ENCODE peak calls at places on chromosomes 12 and 14, in five cellular contexts. P, E, L, Z and O are unnamed samples.

GRCh38 chr14:63853831-63854293 is 1.1 kb downstream of the SYNE2 start:
- DNase-seq in Z (no peak), E (peak), P (peak), L (no peak), O (no peak)

GRCh38 chr14:71452987-71453386 is 479.2 kb upstream of the RGS6 start:
- DNase-seq in P (no peak), L (no peak), Z (no peak), E (no peak), O (no peak)

GRCh38 chr14:94936411-94936892 is 166.5 kb upstream of the GSC start:
- DNase-seq in Z (no peak), E (peak), P (peak), L (no peak), O (peak)

GRCh38 chr12:120625557-120626419 is 14.6 kb upstream of the CABP1 start:
- DNase-seq in P (no peak), L (no peak), E (no peak), Z (peak), O (no peak)

GRCh38 chr12:98895086-98895651 is 250.1 kb downstream of the APAF1 start:
- DNase-seq in L (no peak), E (no peak), Z (no peak), P (peak), O (no peak)

GRCh38 chr12:7354521-7354920 is 50.6 kb downstream of the ACSM4 start:
- DNase-seq in Z (no peak), L (no peak), E (no peak), P (no peak), O (no peak)

GRCh38 chr12:44317651-44318126 is 481.8 kb downstream of the TMEM117 start:
- DNase-seq in E (peak), L (peak), P (peak), Z (no peak), O (peak)

GRCh38 chr14:76904100-76904739 is 78.0 kb downstream of the LRRC74A start:
- DNase-seq in P (no peak), E (peak), Z (no peak), L (peak), O (peak)

DNA sequence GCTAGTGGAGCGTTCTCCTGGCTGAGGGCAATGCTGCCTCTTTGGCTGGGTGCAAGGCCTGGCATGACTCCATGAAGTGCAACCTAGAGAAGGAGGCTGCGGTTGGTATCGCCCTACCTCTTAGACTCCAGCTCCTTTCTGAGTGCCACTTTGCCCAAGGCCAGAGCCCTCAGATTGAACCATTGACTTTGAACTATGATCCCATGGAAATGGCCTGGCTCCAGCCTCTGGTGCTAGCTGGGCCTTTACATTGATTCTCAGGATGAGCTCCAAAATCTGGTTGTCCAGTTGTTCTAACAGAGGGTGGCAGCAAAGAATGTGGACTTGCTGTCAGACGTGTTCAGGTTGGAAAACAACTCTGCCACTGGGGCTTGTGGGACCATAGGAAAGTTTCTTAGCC is 16.1 kb upstream of the SMOC1 start:
- DNase-seq in P (no peak), L (no peak), E (peak), Z (no peak), O (no peak)
- TF ChIP-seq CTCF in P (no peak), L (peak), E (peak), Z (no peak), O (no peak)

GRCh38 chr12:76490763-76491162 is 68.8 kb downstream of the OSBPL8 start:
- DNase-seq in P (no peak), Z (no peak), L (no peak), E (no peak), O (no peak)
- TF ChIP-seq CTCF in P (no peak), Z (no peak), L (no peak), E (no peak), O (no peak)

GRCh38 chr14:52422650-52423356 is 108.7 kb downstream of the PTGER2 start:
- DNase-seq in Z (no peak), L (no peak), P (no peak), E (peak), O (no peak)

GRCh38 chr14:52412426-52412825 is 98.3 kb downstream of the PTGER2 start:
- DNase-seq in Z (no peak), E (no peak), P (no peak), L (no peak), O (no peak)

GRCh38 chr14:52413729-52414453 is 99.8 kb downstream of the PTGER2 start:
- DNase-seq in E (peak), P (no peak), Z (no peak), L (no peak), O (no peak)

GRCh38 chr14:52417139-52417538 is 103.0 kb downstream of the PTGER2 start:
- DNase-seq in E (no peak), Z (no peak), P (no peak), L (no peak), O (no peak)
- TF ChIP-seq CTCF in E (no peak), Z (no peak), P (no peak), L (peak), O (no peak)

DNA sequence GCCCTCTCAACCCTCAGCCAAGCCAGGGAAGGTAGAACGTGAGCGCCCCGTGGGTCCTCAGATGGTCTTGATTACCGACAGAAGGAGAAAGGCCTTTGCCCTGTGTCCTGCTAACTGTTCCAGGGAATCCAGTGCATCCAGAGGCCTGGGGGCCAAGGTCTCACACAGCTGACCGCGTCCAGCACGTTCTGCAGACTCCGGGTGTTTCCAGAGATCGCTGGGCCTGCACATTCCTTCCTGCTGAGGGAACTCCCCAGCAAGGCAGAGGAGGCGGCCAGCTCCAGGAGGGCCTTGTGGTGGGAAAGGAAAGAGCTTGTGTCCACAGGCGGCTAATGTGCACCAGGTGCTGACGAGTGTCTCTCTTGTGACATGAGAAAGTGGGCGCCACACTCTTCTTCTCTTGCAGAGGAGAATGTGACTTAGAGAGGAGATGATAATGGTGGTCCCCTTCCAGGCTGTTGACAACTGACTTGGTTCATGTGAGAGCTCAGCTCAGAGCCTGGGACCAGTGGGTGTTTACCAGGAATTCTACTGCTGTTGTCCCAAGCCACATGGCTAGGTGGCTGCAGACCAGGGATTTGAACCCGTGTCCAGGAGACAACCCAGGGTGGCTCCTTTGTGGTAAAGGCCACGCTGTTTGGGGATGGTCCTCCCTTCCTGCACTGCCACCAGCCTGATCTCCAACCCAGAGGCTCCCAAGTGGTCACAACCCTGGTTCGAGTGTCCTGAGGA is 46.8 kb upstream of the DLK1 start:
- DNase-seq in E (peak), Z (no peak), L (peak), P (no peak), O (peak)
- TF ChIP-seq CTCF in E (peak), Z (peak), L (peak), P (no peak), O (peak)

GRCh38 chr14:35895256-35895655 is 69.1 kb downstream of the BRMS1L start:
- DNase-seq in Z (no peak), L (no peak), E (no peak), P (no peak), O (no peak)
- TF ChIP-seq CTCF in Z (no peak), L (no peak), E (no peak), P (no peak), O (no peak)

DNA sequence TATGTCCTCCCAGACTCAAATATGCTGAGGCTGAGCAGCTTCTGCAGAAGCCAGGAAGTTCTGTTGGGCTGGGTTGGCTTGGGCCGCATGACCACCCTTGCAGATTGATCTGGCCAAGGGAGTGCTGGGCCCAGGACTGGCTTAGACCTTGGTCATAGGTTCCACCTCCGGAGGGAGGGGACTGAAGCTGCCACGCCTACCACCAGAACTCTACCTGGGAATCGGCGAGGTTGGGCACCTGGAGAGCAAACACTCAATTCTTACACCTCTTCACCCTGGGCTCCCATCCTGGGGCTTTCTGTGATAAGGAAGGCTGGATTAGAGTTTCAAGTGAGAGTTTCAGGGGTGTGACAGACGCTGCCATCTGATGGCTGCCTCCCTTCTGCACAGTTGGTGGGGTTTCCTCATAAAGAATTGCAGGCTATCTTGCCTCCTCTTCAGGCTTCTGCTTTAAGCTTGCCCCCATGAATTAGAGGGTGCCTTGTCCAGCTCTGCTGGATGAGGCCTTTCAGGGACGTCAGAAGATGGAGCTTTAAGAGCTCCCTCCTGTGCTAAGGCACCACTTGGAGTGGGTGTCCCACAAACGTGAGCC is 5.8 kb downstream of the SLC24A4 start:
- DNase-seq in Z (no peak), L (no peak), E (no peak), P (no peak), O (no peak)
- TF ChIP-seq CTCF in Z (peak), L (no peak), E (no peak), P (no peak), O (no peak)

GRCh38 chr12:60501124-60501729 is 905.4 kb downstream of the SLC16A7 start:
- DNase-seq in P (no peak), E (peak), L (no peak), Z (no peak), O (peak)
- TF ChIP-seq CTCF in P (no peak), E (peak), L (no peak), Z (no peak), O (no peak)

DNA sequence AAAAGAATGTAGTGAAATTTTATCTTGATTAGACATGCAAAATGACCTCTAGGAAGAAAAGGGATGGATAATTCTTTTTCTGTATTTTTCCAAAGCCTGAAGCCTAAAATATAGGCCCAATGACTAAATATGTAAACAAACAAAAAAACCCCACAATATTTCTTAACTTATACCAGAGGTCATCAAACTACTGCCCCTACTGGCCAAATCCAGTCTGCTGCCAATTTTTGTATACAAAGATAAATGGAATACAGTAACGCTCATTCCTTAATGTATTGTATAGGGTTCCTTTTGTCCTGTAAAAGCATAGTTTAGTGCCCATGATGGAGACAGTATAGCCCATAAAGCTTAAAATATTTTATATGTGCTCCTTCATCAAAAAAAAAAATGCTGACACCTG is 145.7 kb upstream of the ALG10 start:
- DNase-seq in L (no peak), Z (no peak), E (no peak), P (no peak), O (no peak)
- TF ChIP-seq CTCF in L (no peak), Z (no peak), E (no peak), P (no peak), O (no peak)